ENCODE peak calls at places on chromosomes 3 and 15, in six cellular contexts. One of them, this sample, is unnamed.

GRCh38 chr3:155884292-155884691 is 13.8 kb downstream of the GMPS start:
- DNase-seq in SJSA1: no peak
- DNase-seq in pancreas: no peak
- DNase-seq in AG10803: no peak
- DNase-seq in endothelial cell of umbilical vein: no peak
- DNase-seq in brain microvascular endothelial cell: no peak
- DNase-seq in this sample: no peak

GRCh38 chr3:185986201-185986600 is 48.4 kb upstream of the TRA2B start:
- DNase-seq in SJSA1: no peak
- DNase-seq in pancreas: no peak
- DNase-seq in AG10803: peak; percentile 57
- DNase-seq in endothelial cell of umbilical vein: no peak
- DNase-seq in brain microvascular endothelial cell: no peak
- DNase-seq in this sample: no peak

GRCh38 chr3:52218953-52219650 is 6.3 kb downstream of the TLR9 start:
- DNase-seq in SJSA1: no peak
- DNase-seq in pancreas: peak; percentile 54
- DNase-seq in AG10803: no peak
- DNase-seq in endothelial cell of umbilical vein: peak; percentile 56
- DNase-seq in brain microvascular endothelial cell: no peak
- DNase-seq in this sample: peak; percentile 47

GRCh38 chr3:128505771-128506170 is 12.8 kb upstream of the GATA2 start:
- DNase-seq in SJSA1: peak; percentile 17
- DNase-seq in pancreas: no peak
- DNase-seq in AG10803: no peak
- DNase-seq in endothelial cell of umbilical vein: no peak
- DNase-seq in brain microvascular endothelial cell: no peak
- DNase-seq in this sample: no peak

GRCh38 chr3:49399467-49399866 is 12.3 kb downstream of the RHOA start:
- DNase-seq in SJSA1: no peak
- DNase-seq in pancreas: no peak
- DNase-seq in AG10803: no peak
- DNase-seq in endothelial cell of umbilical vein: no peak
- DNase-seq in brain microvascular endothelial cell: peak; percentile 56
- DNase-seq in this sample: no peak

GRCh38 chr3:194750409-194750808 is 64.7 kb downstream of the FAM43A start:
- DNase-seq in SJSA1: no peak
- DNase-seq in pancreas: no peak
- DNase-seq in AG10803: no peak
- DNase-seq in endothelial cell of umbilical vein: no peak
- DNase-seq in brain microvascular endothelial cell: no peak
- DNase-seq in this sample: no peak

GRCh38 chr3:10933958-10934481 is 58.5 kb upstream of the SLC6A1 start:
- DNase-seq in SJSA1: peak; percentile 71
- DNase-seq in pancreas: peak; percentile 44
- DNase-seq in AG10803: peak; percentile 16
- DNase-seq in endothelial cell of umbilical vein: no peak
- DNase-seq in brain microvascular endothelial cell: peak; percentile 57
- DNase-seq in this sample: no peak

GRCh38 chr15:72389231-72389630 is 8.9 kb upstream of the TMEM202 start:
- DNase-seq in SJSA1: no peak
- DNase-seq in pancreas: no peak
- DNase-seq in AG10803: no peak
- DNase-seq in endothelial cell of umbilical vein: no peak
- DNase-seq in brain microvascular endothelial cell: no peak
- DNase-seq in this sample: peak; percentile 75

GRCh38 chr3:5339967-5340535 is 152.5 kb downstream of the EDEM1 start:
- DNase-seq in SJSA1: no peak
- DNase-seq in pancreas: peak; percentile 60
- DNase-seq in AG10803: no peak
- DNase-seq in endothelial cell of umbilical vein: no peak
- DNase-seq in brain microvascular endothelial cell: no peak
- DNase-seq in this sample: no peak

GRCh38 chr3:48993834-48994233 is 3.8 kb downstream of the P4HTM start:
- DNase-seq in SJSA1: no peak
- DNase-seq in pancreas: no peak
- DNase-seq in AG10803: no peak
- DNase-seq in endothelial cell of umbilical vein: no peak
- DNase-seq in brain microvascular endothelial cell: no peak
- DNase-seq in this sample: no peak

GRCh38 chr15:99135194-99135593 is 30.3 kb downstream of the SYNM start:
- DNase-seq in SJSA1: peak; percentile 78
- DNase-seq in pancreas: no peak
- DNase-seq in AG10803: no peak
- DNase-seq in endothelial cell of umbilical vein: peak; percentile 54
- DNase-seq in brain microvascular endothelial cell: no peak
- DNase-seq in this sample: no peak

GRCh38 chr15:77870195-77871065 is 207.1 kb downstream of the TBC1D2B start:
- DNase-seq in SJSA1: peak; percentile 51
- DNase-seq in pancreas: peak; percentile 86
- DNase-seq in AG10803: peak; percentile 57
- DNase-seq in endothelial cell of umbilical vein: peak; percentile 63
- DNase-seq in brain microvascular endothelial cell: peak; percentile 57
- DNase-seq in this sample: peak; percentile 65

GRCh38 chr3:169660709-169661566 is 2.6 kb downstream of the MECOM start:
- DNase-seq in SJSA1: peak; percentile 8
- DNase-seq in pancreas: no peak
- DNase-seq in AG10803: no peak
- DNase-seq in endothelial cell of umbilical vein: peak; percentile 74
- DNase-seq in brain microvascular endothelial cell: no peak
- DNase-seq in this sample: peak; percentile 85

GRCh38 chr3:123339302-123339701 is 109.6 kb downstream of the ADCY5 start:
- DNase-seq in SJSA1: no peak
- DNase-seq in pancreas: peak; percentile 32
- DNase-seq in AG10803: no peak
- DNase-seq in endothelial cell of umbilical vein: no peak
- DNase-seq in brain microvascular endothelial cell: no peak
- DNase-seq in this sample: no peak

GRCh38 chr15:72160846-72161245 is 36.7 kb downstream of the GRAMD2A start:
- DNase-seq in SJSA1: no peak
- DNase-seq in pancreas: no peak
- DNase-seq in AG10803: no peak
- DNase-seq in endothelial cell of umbilical vein: no peak
- DNase-seq in brain microvascular endothelial cell: no peak
- DNase-seq in this sample: no peak

GRCh38 chr15:77784361-77785292 is 151.9 kb upstream of the LINGO1 start:
- DNase-seq in SJSA1: no peak
- DNase-seq in pancreas: no peak
- DNase-seq in AG10803: peak; percentile 6
- DNase-seq in endothelial cell of umbilical vein: peak; percentile 14
- DNase-seq in brain microvascular endothelial cell: peak; percentile 4
- DNase-seq in this sample: peak; percentile 7

GRCh38 chr15:77821188-77821958 is 188.7 kb upstream of the LINGO1 start:
- DNase-seq in SJSA1: peak; percentile 44
- DNase-seq in pancreas: peak; percentile 77
- DNase-seq in AG10803: peak; percentile 42
- DNase-seq in endothelial cell of umbilical vein: peak; percentile 55
- DNase-seq in brain microvascular endothelial cell: peak; percentile 54
- DNase-seq in this sample: peak; percentile 57

GRCh38 chr3:127484601-127485388 is 105.7 kb downstream of the TPRA1 start:
- DNase-seq in SJSA1: no peak
- DNase-seq in pancreas: no peak
- DNase-seq in AG10803: peak; percentile 48
- DNase-seq in endothelial cell of umbilical vein: no peak
- DNase-seq in brain microvascular endothelial cell: no peak
- DNase-seq in this sample: peak; percentile 18

GRCh38 chr3:180802837-180803236 is 109.6 kb upstream of the FXR1 start:
- DNase-seq in SJSA1: no peak
- DNase-seq in pancreas: no peak
- DNase-seq in AG10803: peak; percentile 21
- DNase-seq in endothelial cell of umbilical vein: peak; percentile 25
- DNase-seq in brain microvascular endothelial cell: peak; percentile 3
- DNase-seq in this sample: peak; percentile 55

GRCh38 chr3:108091498-108092259 is 848 bp upstream of the CD47 start:
- DNase-seq in SJSA1: no peak
- DNase-seq in pancreas: peak; percentile 62
- DNase-seq in AG10803: no peak
- DNase-seq in endothelial cell of umbilical vein: no peak
- DNase-seq in brain microvascular endothelial cell: no peak
- DNase-seq in this sample: no peak

GRCh38 chr3:9135526-9135925 is 113.9 kb downstream of the SRGAP3 start:
- DNase-seq in SJSA1: no peak
- DNase-seq in pancreas: no peak
- DNase-seq in AG10803: no peak
- DNase-seq in endothelial cell of umbilical vein: no peak
- DNase-seq in brain microvascular endothelial cell: no peak
- DNase-seq in this sample: no peak

GRCh38 chr3:152834354-152835310 is at the start of gene P2RY1:
- DNase-seq in SJSA1: peak; percentile 36
- DNase-seq in pancreas: peak; percentile 81
- DNase-seq in AG10803: peak; percentile 16
- DNase-seq in endothelial cell of umbilical vein: peak; percentile 59
- DNase-seq in brain microvascular endothelial cell: peak; percentile 27
- DNase-seq in this sample: peak; percentile 35

GRCh38 chr3:33355611-33356010 is 78.4 kb downstream of the FBXL2 start:
- DNase-seq in SJSA1: no peak
- DNase-seq in pancreas: no peak
- DNase-seq in AG10803: peak; percentile 48
- DNase-seq in endothelial cell of umbilical vein: peak; percentile 39
- DNase-seq in brain microvascular endothelial cell: peak; percentile 74
- DNase-seq in this sample: peak; percentile 77
- H3K4me3 ChIP-seq in SJSA1: no peak overlapping the region
- H3K4me3 ChIP-seq in pancreas: peak overlapping the region; percentile 16
- H3K4me3 ChIP-seq in AG10803: no peak overlapping the region
- H3K4me3 ChIP-seq in endothelial cell of umbilical vein: no peak overlapping the region
- H3K4me3 ChIP-seq in brain microvascular endothelial cell: no peak overlapping the region
- H3K4me3 ChIP-seq in this sample: peak overlapping the region; percentile 10

GRCh38 chr15:65066001-65066634 is 1.7 kb downstream of the RASL12 start:
- DNase-seq in SJSA1: peak; percentile 72
- DNase-seq in pancreas: no peak
- DNase-seq in AG10803: no peak
- DNase-seq in endothelial cell of umbilical vein: no peak
- DNase-seq in brain microvascular endothelial cell: peak; percentile 13
- DNase-seq in this sample: peak; percentile 45
- H3K4me3 ChIP-seq in SJSA1: peak overlapping the region; percentile 88
- H3K4me3 ChIP-seq in pancreas: no peak overlapping the region
- H3K4me3 ChIP-seq in AG10803: no peak overlapping the region
- H3K4me3 ChIP-seq in endothelial cell of umbilical vein: no peak overlapping the region
- H3K4me3 ChIP-seq in brain microvascular endothelial cell: no peak overlapping the region
- H3K4me3 ChIP-seq in this sample: no peak overlapping the region

GRCh38 chr15:68292157-68292781 is 14.7 kb downstream of the FEM1B start:
- DNase-seq in SJSA1: no peak
- DNase-seq in pancreas: no peak
- DNase-seq in AG10803: no peak
- DNase-seq in endothelial cell of umbilical vein: no peak
- DNase-seq in brain microvascular endothelial cell: no peak
- DNase-seq in this sample: no peak

GRCh38 chr15:68289621-68290352 is 12.2 kb downstream of the FEM1B start:
- DNase-seq in SJSA1: no peak
- DNase-seq in pancreas: no peak
- DNase-seq in AG10803: no peak
- DNase-seq in endothelial cell of umbilical vein: no peak
- DNase-seq in brain microvascular endothelial cell: no peak
- DNase-seq in this sample: no peak

GRCh38 chr15:68289057-68289456 is 11.5 kb downstream of the FEM1B start:
- DNase-seq in SJSA1: no peak
- DNase-seq in pancreas: no peak
- DNase-seq in AG10803: no peak
- DNase-seq in endothelial cell of umbilical vein: no peak
- DNase-seq in brain microvascular endothelial cell: no peak
- DNase-seq in this sample: no peak

GRCh38 chr15:68292967-68293366 is 15.4 kb downstream of the FEM1B start:
- DNase-seq in SJSA1: no peak
- DNase-seq in pancreas: no peak
- DNase-seq in AG10803: no peak
- DNase-seq in endothelial cell of umbilical vein: no peak
- DNase-seq in brain microvascular endothelial cell: no peak
- DNase-seq in this sample: no peak

GRCh38 chr15:68290715-68291114 is 13.2 kb downstream of the FEM1B start:
- DNase-seq in SJSA1: no peak
- DNase-seq in pancreas: no peak
- DNase-seq in AG10803: no peak
- DNase-seq in endothelial cell of umbilical vein: no peak
- DNase-seq in brain microvascular endothelial cell: no peak
- DNase-seq in this sample: no peak
- H3K4me3 ChIP-seq in SJSA1: no peak overlapping the region
- H3K4me3 ChIP-seq in pancreas: no peak overlapping the region
- H3K4me3 ChIP-seq in AG10803: no peak overlapping the region
- H3K4me3 ChIP-seq in endothelial cell of umbilical vein: no peak overlapping the region
- H3K4me3 ChIP-seq in brain microvascular endothelial cell: no peak overlapping the region
- H3K4me3 ChIP-seq in this sample: no peak overlapping the region

DNA sequence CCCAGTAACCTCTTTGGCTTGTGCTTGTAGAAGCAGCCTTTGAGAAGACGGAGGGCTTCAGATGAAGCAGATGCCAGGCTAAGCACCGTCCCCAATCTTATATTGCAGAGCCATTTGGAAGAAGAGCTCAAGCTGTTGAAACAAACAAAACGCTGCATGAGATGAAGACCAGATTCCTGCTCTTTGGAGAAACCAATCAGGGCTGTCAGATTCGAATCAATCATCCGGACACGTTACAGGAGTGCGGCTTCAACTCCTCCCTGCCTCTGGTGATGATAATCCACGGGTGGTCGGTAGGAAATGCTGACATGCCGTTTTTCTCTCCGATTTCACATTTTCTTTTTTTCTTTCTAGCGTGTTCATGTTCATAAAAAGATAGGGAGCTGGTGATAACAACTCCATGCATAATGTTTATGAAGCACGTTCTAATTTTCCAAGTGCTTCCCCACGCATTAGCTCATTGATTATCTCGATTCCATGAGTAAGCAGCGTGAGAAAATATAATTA is 106.5 kb downstream of the LIPC start:
- DNase-seq in SJSA1: no peak
- DNase-seq in pancreas: no peak
- DNase-seq in AG10803: no peak
- DNase-seq in endothelial cell of umbilical vein: no peak
- DNase-seq in brain microvascular endothelial cell: no peak
- DNase-seq in this sample: no peak
- H3K4me3 ChIP-seq in SJSA1: no peak overlapping the region
- H3K4me3 ChIP-seq in pancreas: no peak overlapping the region
- H3K4me3 ChIP-seq in AG10803: no peak overlapping the region
- H3K4me3 ChIP-seq in endothelial cell of umbilical vein: no peak overlapping the region
- H3K4me3 ChIP-seq in brain microvascular endothelial cell: no peak overlapping the region
- H3K4me3 ChIP-seq in this sample: no peak overlapping the region

GRCh38 chr3:129944709-129945108 is 29.8 kb upstream of the TRH start:
- DNase-seq in SJSA1: no peak
- DNase-seq in pancreas: no peak
- DNase-seq in AG10803: no peak
- DNase-seq in endothelial cell of umbilical vein: no peak
- DNase-seq in brain microvascular endothelial cell: no peak
- DNase-seq in this sample: no peak
- H3K4me3 ChIP-seq in SJSA1: no peak overlapping the region
- H3K4me3 ChIP-seq in pancreas: no peak overlapping the region
- H3K4me3 ChIP-seq in AG10803: no peak overlapping the region
- H3K4me3 ChIP-seq in endothelial cell of umbilical vein: no peak overlapping the region
- H3K4me3 ChIP-seq in brain microvascular endothelial cell: no peak overlapping the region
- H3K4me3 ChIP-seq in this sample: no peak overlapping the region

DNA sequence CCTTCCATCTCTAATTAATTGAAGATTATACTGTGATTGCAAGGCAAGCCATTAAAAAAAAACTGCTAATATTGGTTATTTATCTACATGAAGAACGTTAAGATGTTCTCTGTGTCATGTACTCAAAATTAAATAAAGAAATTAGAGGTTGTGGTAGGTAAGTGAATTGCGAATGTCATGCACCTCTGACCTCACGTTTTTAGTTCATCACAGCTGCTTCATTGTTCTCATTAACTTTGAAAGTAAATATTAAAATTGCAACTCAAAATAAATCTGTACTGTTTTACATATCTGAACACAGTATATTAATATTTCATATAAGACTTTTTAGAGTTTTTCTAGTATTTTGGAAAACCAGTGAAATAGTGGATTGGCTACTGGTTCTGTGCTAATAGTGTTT is 94.0 kb downstream of the KLHL25 start:
- DNase-seq in SJSA1: no peak
- DNase-seq in pancreas: no peak
- DNase-seq in AG10803: no peak
- DNase-seq in endothelial cell of umbilical vein: no peak
- DNase-seq in brain microvascular endothelial cell: no peak
- DNase-seq in this sample: no peak
- H3K4me3 ChIP-seq in SJSA1: no peak overlapping the region
- H3K4me3 ChIP-seq in pancreas: no peak overlapping the region
- H3K4me3 ChIP-seq in AG10803: no peak overlapping the region
- H3K4me3 ChIP-seq in endothelial cell of umbilical vein: no peak overlapping the region
- H3K4me3 ChIP-seq in brain microvascular endothelial cell: no peak overlapping the region
- H3K4me3 ChIP-seq in this sample: no peak overlapping the region

This sample was measured in fibroblast of the aortic adventitia.